ENCODE peak calls at places on chromosomes 16 and 17, in ten cellular contexts. I is foreskin fibroblast, D is GM12865, R is MM.1S, E is dorsolateral prefrontal cortex, K is fibroblast of lung, F is endodermal cell, X is B cell, M is Calu3, H is A549. Y is an unnamed sample.

GRCh38 chr17:4620531-4621101 is 20.9 kb downstream of the ALOX15 start:
- DNase-seq in H (no peak), E (no peak), K (no peak), I (no peak), X (no peak), F (no peak), D (no peak), M (no peak), R (no peak), Y (no peak)

GRCh38 chr17:8610558-8610957 is 20.0 kb downstream of the MYH10 start:
- DNase-seq in M (no peak), D (no peak), E (no peak), H (no peak), R (no peak), X (no peak), I (no peak), F (no peak), K (no peak), Y (no peak)

GRCh38 chr17:9023389-9024210 is 2.3 kb downstream of the NTN1 start:
- DNase-seq in X (no peak), D (no peak), I (no peak), K (no peak), F (peak), R (no peak), E (no peak), M (no peak), H (no peak), Y (no peak)

GRCh38 chr16:24700549-24701392 is 28.7 kb upstream of the TNRC6A start:
- DNase-seq in I (peak), X (no peak), E (no peak), R (no peak), D (peak), H (peak), F (peak), K (peak), M (peak), Y (no peak)

GRCh38 chr16:54459509-54460235 is 173.1 kb upstream of the IRX3 start:
- DNase-seq in K (peak), M (no peak), H (no peak), E (no peak), I (peak), R (no peak), X (no peak), F (no peak), D (no peak), Y (no peak)

GRCh38 chr17:68318103-68318991 is 27.1 kb downstream of the ARSG start:
- DNase-seq in H (peak), D (peak), I (peak), E (no peak), M (peak), X (no peak), F (no peak), R (no peak), K (peak), Y (no peak)

GRCh38 chr17:80596760-80597608 is 52.3 kb downstream of the RPTOR start:
- DNase-seq in F (peak), D (no peak), R (no peak), K (no peak), I (no peak), M (no peak), E (no peak), H (no peak), X (no peak), Y (peak)

GRCh38 chr17:7262192-7263070 is at the start of gene CLDN7:
- DNase-seq in F (peak), E (no peak), M (peak), I (no peak), R (no peak), H (no peak), D (no peak), X (peak), K (no peak), Y (no peak)

GRCh38 chr16:17261197-17261858 is 209.4 kb downstream of the XYLT1 start:
- DNase-seq in F (no peak), M (no peak), X (no peak), E (no peak), K (no peak), R (peak), I (no peak), H (no peak), D (peak), Y (peak)

GRCh38 chr17:56602292-56603130 is 9.0 kb downstream of the NOG start:
- DNase-seq in K (no peak), H (no peak), I (no peak), E (no peak), D (no peak), R (no peak), F (no peak), M (no peak), X (no peak), Y (peak)

GRCh38 chr16:75864243-75864642 is 138.0 kb upstream of the CPHXL start:
- DNase-seq in F (no peak), H (no peak), E (no peak), M (no peak), D (no peak), K (no peak), R (no peak), I (no peak), X (no peak), Y (no peak)

GRCh38 chr17:79627766-79628690 is 17.2 kb upstream of the RBFOX3 start:
- DNase-seq in X (no peak), E (no peak), M (no peak), R (no peak), H (no peak), D (no peak), F (peak), I (no peak), K (no peak), Y (no peak)

GRCh38 chr16:87145181-87146176 is 171.7 kb downstream of the C16orf95 start:
- DNase-seq in R (no peak), D (no peak), M (peak), E (no peak), I (no peak), X (no peak), H (no peak), F (no peak), K (peak), Y (peak)

GRCh38 chr17:72380120-72380519 is 259.3 kb downstream of the SOX9 start:
- DNase-seq in I (no peak), X (no peak), F (no peak), M (no peak), H (no peak), R (no peak), D (no peak), E (no peak), K (no peak), Y (no peak)
- TF ChIP-seq CTCF in I (no peak), X (no peak), F (no peak), M (no peak), H (no peak), R (no peak), D (no peak), E (no peak), K (no peak), Y (no peak)

GRCh38 chr17:82935944-82936767 is 96.3 kb upstream of the ZNF750 start:
- DNase-seq in I (no peak), D (no peak), E (no peak), R (no peak), H (no peak), M (no peak), K (no peak), X (no peak), F (no peak), Y (no peak)

GRCh38 chr17:82933006-82933310 is 93.1 kb upstream of the ZNF750 start:
- DNase-seq in H (no peak), E (peak), M (no peak), K (no peak), I (no peak), R (no peak), D (no peak), X (no peak), F (no peak), Y (no peak)

GRCh38 chr17:82932146-82933005 is 92.6 kb upstream of the ZNF750 start:
- DNase-seq in F (no peak), I (peak), X (no peak), R (no peak), H (no peak), M (no peak), E (peak), D (no peak), K (peak), Y (no peak)

GRCh38 chr17:82931696-82932060 is 91.9 kb upstream of the ZNF750 start:
- DNase-seq in F (no peak), I (peak), E (peak), H (no peak), K (peak), M (no peak), X (no peak), D (no peak), R (no peak), Y (no peak)

DNA sequence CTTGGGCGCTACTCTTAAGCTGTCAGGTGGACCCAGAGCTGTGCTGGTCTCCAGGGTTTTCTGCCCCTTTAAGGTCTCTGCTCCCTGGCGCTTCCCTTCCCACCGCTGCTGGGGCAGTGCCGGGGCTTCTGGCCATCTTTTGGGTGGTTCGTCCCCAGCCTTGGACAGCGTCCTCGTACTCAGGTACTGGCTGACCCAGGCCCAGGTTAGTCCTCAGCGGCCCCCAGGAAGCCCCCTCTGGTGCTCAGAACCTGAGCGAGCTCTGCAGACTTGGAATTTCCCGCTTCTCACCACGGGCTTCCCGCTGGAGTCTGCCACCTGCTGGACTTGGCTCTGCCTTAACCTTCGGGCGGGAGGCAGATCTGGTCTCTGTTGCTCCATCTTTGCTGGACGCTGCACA is 94.1 kb upstream of the ZNF750 start:
- DNase-seq in I (no peak), H (no peak), F (no peak), M (no peak), E (peak), R (no peak), D (no peak), K (no peak), X (no peak), Y (no peak)
- TF ChIP-seq CTCF in I (no peak), H (no peak), F (peak), M (no peak), E (no peak), R (no peak), D (no peak), K (no peak), X (no peak), Y (no peak)

DNA sequence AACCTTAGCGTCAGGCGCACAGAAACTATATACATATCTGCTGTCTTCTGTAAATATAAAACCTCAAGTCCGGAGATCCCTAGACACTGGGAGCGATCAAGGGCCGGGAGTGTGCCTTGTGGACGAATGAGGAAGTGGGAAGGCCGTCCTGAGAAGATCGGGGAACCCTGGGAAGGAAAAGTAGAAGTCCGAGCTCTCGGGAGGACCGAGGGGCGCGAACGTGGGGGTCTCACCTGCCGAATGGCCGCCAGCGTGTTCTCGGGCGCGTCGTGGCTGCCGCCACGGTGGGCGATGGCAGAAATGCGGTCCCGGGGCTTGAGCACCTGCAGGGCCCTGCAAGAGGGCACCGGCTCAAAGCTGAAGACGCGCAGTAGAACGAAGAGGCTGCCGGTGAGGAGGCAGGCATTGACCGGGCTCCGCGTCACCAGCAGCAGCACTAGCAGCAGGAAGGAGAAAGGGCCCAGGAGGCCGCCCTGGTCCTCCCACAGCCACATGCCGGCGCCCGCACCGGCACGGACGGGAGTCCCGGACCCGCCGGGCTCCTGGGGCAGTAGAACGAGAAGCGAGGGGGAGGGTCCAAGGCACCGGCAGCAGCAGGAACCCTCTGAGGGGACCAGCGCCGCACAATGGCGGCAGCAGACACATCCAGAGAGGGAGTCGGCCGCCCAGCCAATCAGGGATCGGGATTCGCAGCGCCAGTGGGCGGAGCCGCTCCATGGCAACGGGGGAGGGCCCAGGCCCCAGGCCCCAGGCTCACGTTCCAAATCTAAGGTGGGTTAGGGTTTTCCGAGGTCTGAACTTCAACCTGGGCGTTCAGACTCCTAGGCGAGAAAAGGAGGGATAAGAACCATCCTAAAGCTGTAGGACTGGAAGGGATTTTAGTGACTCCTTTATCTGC is at the start of gene GDE1:
- DNase-seq in R (peak), F (peak), D (peak), I (peak), E (peak), K (peak), H (peak), M (peak), X (peak), Y (peak)
- TF ChIP-seq CTCF in R (peak), F (peak), D (no peak), I (peak), E (no peak), K (peak), H (no peak), M (no peak), X (peak), Y (peak)

GRCh38 chr16:57721765-57722499 is 13.6 kb upstream of the KATNB1 start:
- DNase-seq in D (no peak), K (no peak), I (no peak), M (no peak), H (no peak), E (no peak), F (peak), R (no peak), X (no peak), Y (no peak)

GRCh38 chr16:57724541-57724940 is 11.0 kb upstream of the KATNB1 start:
- DNase-seq in D (no peak), M (no peak), I (no peak), F (no peak), X (no peak), K (no peak), E (no peak), H (no peak), R (no peak), Y (no peak)

GRCh38 chr16:57721356-57721755 is 14.2 kb upstream of the KATNB1 start:
- DNase-seq in D (no peak), X (no peak), K (no peak), M (no peak), H (no peak), F (no peak), R (no peak), I (no peak), E (no peak), Y (no peak)

GRCh38 chr16:57722651-57723050 is 12.9 kb upstream of the KATNB1 start:
- DNase-seq in M (no peak), H (no peak), K (no peak), D (no peak), E (no peak), I (no peak), R (no peak), F (no peak), X (no peak), Y (no peak)

GRCh38 chr16:57723170-57723569 is 12.4 kb upstream of the KATNB1 start:
- DNase-seq in R (no peak), H (no peak), E (no peak), F (peak), K (no peak), D (no peak), M (peak), I (peak), X (no peak), Y (no peak)
- TF ChIP-seq CTCF in R (no peak), H (peak), E (no peak), F (peak), K (peak), D (no peak), M (peak), I (peak), X (no peak), Y (no peak)

Y was measured in activated CD8-positive, alpha-beta T cell treated with anti-CD3 and anti-CD28 coated beads for 36 hours.